ENCODE peak calls at places on chromosomes 12 and 14, in four cellular contexts. K, T, B and D are unnamed samples.

GRCh38 chr12:117190210-117190781 is at the start of gene FBXO21:
- DNase-seq in K (peak), T (peak), B (peak), D (peak)

GRCh38 chr14:89740241-89740640 is 214.3 kb downstream of the EFCAB11 start:
- DNase-seq in K (no peak), T (no peak), B (no peak), D (no peak)

GRCh38 chr14:74913986-74914573 is 9.0 kb downstream of the RPS6KL1 start:
- DNase-seq in K (peak), T (peak), B (peak), D (peak)

GRCh38 chr12:70070494-70071007 is 172.7 kb upstream of the CNOT2 start:
- DNase-seq in K (no peak), T (no peak), B (no peak), D (no peak)

GRCh38 chr14:75399819-75400678 is 27.8 kb upstream of the JDP2 start:
- DNase-seq in K (no peak), T (peak), B (peak), D (no peak)

GRCh38 chr12:125399489-125399888 is 334.3 kb downstream of the AACS start:
- DNase-seq in K (no peak), T (no peak), B (no peak), D (peak)

GRCh38 chr12:68899251-68899771 is 33.7 kb downstream of the CPM start:
- DNase-seq in K (no peak), T (peak), B (peak), D (no peak)

GRCh38 chr12:113260127-113260526 is 38.9 kb downstream of the TPCN1 start:
- DNase-seq in K (no peak), T (no peak), B (no peak), D (no peak)

GRCh38 chr12:113622410-113622809 is 150.7 kb upstream of the LHX5 start:
- DNase-seq in K (no peak), T (no peak), B (no peak), D (no peak)